ENCODE peak calls at places on chromosomes 2 and 18, in six cellular contexts. One of them, this sample, is unnamed.

GRCh38 chr2:33478968-33479691 is 2.7 kb downstream of the RASGRP3 start:
- DNase-seq in skeletal muscle cell: no peak
- DNase-seq in aorta: no peak
- DNase-seq in choroid plexus epithelial cell: no peak
- DNase-seq in trophoblast cell: no peak
- DNase-seq in tibial nerve: no peak
- DNase-seq in this sample: no peak

GRCh38 chr18:445090-445489 is 55.4 kb downstream of the COLEC12 start:
- DNase-seq in skeletal muscle cell: no peak
- DNase-seq in aorta: no peak
- DNase-seq in choroid plexus epithelial cell: no peak
- DNase-seq in trophoblast cell: peak; percentile 60
- DNase-seq in tibial nerve: no peak
- DNase-seq in this sample: no peak

GRCh38 chr2:226172314-226172713 is 627.3 kb downstream of the IRS1 start:
- DNase-seq in skeletal muscle cell: no peak
- DNase-seq in aorta: no peak
- DNase-seq in choroid plexus epithelial cell: no peak
- DNase-seq in trophoblast cell: no peak
- DNase-seq in tibial nerve: no peak
- DNase-seq in this sample: no peak

GRCh38 chr2:44245068-44245861 is 30.0 kb upstream of the SLC3A1 start:
- DNase-seq in skeletal muscle cell: no peak
- DNase-seq in aorta: no peak
- DNase-seq in choroid plexus epithelial cell: no peak
- DNase-seq in trophoblast cell: peak; percentile 25
- DNase-seq in tibial nerve: no peak
- DNase-seq in this sample: no peak

GRCh38 chr2:39664898-39665591 is 672 bp upstream of the TMEM178A start:
- DNase-seq in skeletal muscle cell: no peak
- DNase-seq in aorta: no peak
- DNase-seq in choroid plexus epithelial cell: no peak
- DNase-seq in trophoblast cell: no peak
- DNase-seq in tibial nerve: no peak
- DNase-seq in this sample: no peak

GRCh38 chr2:28445448-28446258 is 50.2 kb upstream of the PLB1 start:
- DNase-seq in skeletal muscle cell: peak; percentile 92
- DNase-seq in aorta: no peak
- DNase-seq in choroid plexus epithelial cell: peak; percentile 94
- DNase-seq in trophoblast cell: peak; percentile 74
- DNase-seq in tibial nerve: no peak
- DNase-seq in this sample: peak; percentile 94

GRCh38 chr2:212669761-212670160 is 131.2 kb upstream of the ERBB4 start:
- DNase-seq in skeletal muscle cell: no peak
- DNase-seq in aorta: no peak
- DNase-seq in choroid plexus epithelial cell: no peak
- DNase-seq in trophoblast cell: no peak
- DNase-seq in tibial nerve: no peak
- DNase-seq in this sample: no peak

GRCh38 chr2:21261591-21261990 is 137.8 kb downstream of the TDRD15 start:
- DNase-seq in skeletal muscle cell: no peak
- DNase-seq in aorta: no peak
- DNase-seq in choroid plexus epithelial cell: no peak
- DNase-seq in trophoblast cell: no peak
- DNase-seq in tibial nerve: no peak
- DNase-seq in this sample: no peak

GRCh38 chr2:117948585-117948984 is 65.3 kb downstream of the CCDC93 start:
- DNase-seq in skeletal muscle cell: no peak
- DNase-seq in aorta: no peak
- DNase-seq in choroid plexus epithelial cell: no peak
- DNase-seq in trophoblast cell: no peak
- DNase-seq in tibial nerve: no peak
- DNase-seq in this sample: no peak

GRCh38 chr2:208256192-208256782 is 1.4 kb upstream of the IDH1 start:
- DNase-seq in skeletal muscle cell: no peak
- DNase-seq in aorta: no peak
- DNase-seq in choroid plexus epithelial cell: peak; percentile 27
- DNase-seq in trophoblast cell: peak; percentile 25
- DNase-seq in tibial nerve: no peak
- DNase-seq in this sample: no peak

DNA sequence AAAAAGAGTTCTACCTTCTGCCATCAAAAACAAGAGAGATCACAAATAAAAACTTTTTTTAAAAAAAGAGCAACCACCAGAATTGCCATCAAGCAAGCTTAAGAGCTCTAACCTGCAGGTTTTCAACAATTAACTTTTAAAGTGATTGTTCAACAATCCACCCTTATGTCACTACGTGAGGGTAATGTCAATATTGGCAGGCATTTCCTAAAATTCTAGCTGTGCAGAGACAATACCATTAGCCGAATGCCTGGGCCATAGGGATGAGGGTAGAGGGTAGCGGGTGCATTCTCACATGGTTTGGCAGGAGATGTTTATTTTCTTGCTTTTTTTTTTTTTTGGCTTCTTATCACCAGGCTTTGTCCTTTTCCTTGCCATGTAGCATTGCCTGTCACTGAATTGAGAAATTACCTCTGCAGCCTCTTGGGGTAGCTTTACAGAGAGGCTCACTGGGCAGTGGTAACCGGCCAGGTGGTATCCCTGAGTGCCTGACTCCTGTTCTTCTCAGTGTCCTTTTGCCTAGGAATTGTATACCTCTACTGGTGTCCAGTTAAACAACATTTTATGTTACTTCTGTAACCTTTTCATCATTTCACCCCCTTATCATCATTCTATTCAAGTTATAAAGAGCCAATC is 524.1 kb downstream of the BCL11A start:
- DNase-seq in skeletal muscle cell: no peak
- DNase-seq in aorta: no peak
- DNase-seq in choroid plexus epithelial cell: no peak
- DNase-seq in trophoblast cell: peak; percentile 63
- DNase-seq in tibial nerve: no peak
- DNase-seq in this sample: no peak
- H3K4me3 ChIP-seq in skeletal muscle cell: no peak overlapping the region
- H3K4me3 ChIP-seq in aorta: no peak overlapping the region
- H3K4me3 ChIP-seq in choroid plexus epithelial cell: no peak overlapping the region
- H3K4me3 ChIP-seq in trophoblast cell: no peak overlapping the region
- H3K4me3 ChIP-seq in tibial nerve: no peak overlapping the region
- H3K4me3 ChIP-seq in this sample: no peak overlapping the region

DNA sequence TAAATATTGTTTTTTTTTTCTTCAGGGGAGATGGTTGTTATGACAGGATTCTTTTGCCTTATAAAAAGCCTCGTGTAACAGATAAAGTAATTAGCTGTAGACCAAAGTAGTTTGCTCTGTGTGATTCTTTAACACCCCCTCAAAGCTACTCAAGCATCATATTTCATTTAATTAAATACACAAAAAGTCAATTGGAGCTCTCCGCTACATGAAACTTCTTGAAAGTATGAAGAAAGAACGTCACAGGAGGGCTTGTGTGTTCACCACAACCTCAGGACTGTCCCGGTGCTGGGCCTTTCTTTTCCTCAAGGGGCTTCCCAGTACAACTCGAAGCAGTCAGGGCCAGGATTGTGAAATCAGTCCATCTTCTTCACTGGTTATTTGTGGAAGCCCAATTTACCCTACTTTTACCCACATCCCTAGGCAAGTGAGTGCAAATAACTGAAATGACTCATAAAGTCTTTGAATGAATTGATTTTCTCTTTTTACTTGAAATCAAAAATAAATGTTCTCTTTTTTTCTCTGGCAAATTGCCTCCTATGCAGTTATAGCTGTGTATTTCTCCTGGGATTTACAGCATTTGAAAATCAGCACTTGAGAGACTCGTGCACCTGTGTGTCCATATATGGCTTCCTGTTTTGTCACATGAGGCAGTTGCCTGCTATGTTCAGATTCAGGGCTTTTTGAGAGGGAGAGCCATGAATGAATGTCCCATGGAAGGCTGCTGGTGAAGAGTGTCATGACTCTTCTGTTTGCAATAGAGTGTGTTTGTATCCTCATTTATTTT is 48.6 kb downstream of the LINC00305 start:
- DNase-seq in skeletal muscle cell: peak; percentile 6
- DNase-seq in aorta: no peak
- DNase-seq in choroid plexus epithelial cell: peak; percentile 46
- DNase-seq in trophoblast cell: no peak
- DNase-seq in tibial nerve: no peak
- DNase-seq in this sample: no peak
- H3K4me3 ChIP-seq in skeletal muscle cell: no peak overlapping the region
- H3K4me3 ChIP-seq in aorta: no peak overlapping the region
- H3K4me3 ChIP-seq in choroid plexus epithelial cell: no peak overlapping the region
- H3K4me3 ChIP-seq in trophoblast cell: no peak overlapping the region
- H3K4me3 ChIP-seq in tibial nerve: no peak overlapping the region
- H3K4me3 ChIP-seq in this sample: no peak overlapping the region

DNA sequence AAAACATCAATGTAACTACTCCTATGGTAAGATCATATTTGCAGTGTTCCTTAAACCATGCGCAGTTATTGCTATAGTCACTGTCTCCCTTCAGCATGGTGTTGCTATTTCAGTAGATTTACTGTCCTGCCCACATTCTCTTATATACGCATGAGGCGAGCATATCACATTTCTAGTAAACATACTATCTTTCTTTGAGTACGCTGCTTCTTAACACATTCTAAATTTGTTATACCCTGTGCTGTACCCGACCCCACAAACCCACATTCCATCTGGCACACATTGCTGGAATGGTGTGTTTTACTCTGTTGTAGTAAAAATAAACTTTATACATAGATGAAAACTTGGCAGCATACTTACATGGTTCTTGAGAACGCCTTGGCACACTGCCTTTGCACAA is 163.3 kb downstream of the QPCT start:
- DNase-seq in skeletal muscle cell: no peak
- DNase-seq in aorta: no peak
- DNase-seq in choroid plexus epithelial cell: peak; percentile 13
- DNase-seq in trophoblast cell: no peak
- DNase-seq in tibial nerve: no peak
- DNase-seq in this sample: no peak
- H3K4me3 ChIP-seq in skeletal muscle cell: no peak overlapping the region
- H3K4me3 ChIP-seq in aorta: no peak overlapping the region
- H3K4me3 ChIP-seq in choroid plexus epithelial cell: no peak overlapping the region
- H3K4me3 ChIP-seq in trophoblast cell: no peak overlapping the region
- H3K4me3 ChIP-seq in tibial nerve: no peak overlapping the region
- H3K4me3 ChIP-seq in this sample: no peak overlapping the region

DNA sequence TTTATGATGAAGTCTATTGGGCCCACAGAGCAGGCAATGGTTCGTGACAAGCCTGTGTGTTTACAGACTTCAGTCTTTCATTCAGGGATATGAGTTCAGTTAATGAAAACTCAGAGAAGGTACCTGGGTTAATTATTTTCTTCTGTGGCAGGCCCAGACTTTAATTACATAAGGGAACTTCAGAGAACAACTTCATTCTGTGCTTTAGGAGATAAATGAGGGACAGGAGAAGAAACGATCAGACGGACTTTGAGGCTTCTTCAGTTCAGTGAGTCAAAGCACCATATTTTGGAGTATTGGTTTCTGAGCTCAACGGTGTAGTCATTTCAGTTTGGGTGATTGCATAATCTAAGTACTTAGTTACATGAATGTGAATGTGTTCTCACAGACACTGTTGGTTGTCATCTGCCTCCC is 203.0 kb upstream of the KCNJ3 start:
- DNase-seq in skeletal muscle cell: no peak
- DNase-seq in aorta: no peak
- DNase-seq in choroid plexus epithelial cell: no peak
- DNase-seq in trophoblast cell: no peak
- DNase-seq in tibial nerve: no peak
- DNase-seq in this sample: no peak
- H3K4me3 ChIP-seq in skeletal muscle cell: no peak overlapping the region
- H3K4me3 ChIP-seq in aorta: no peak overlapping the region
- H3K4me3 ChIP-seq in choroid plexus epithelial cell: no peak overlapping the region
- H3K4me3 ChIP-seq in trophoblast cell: no peak overlapping the region
- H3K4me3 ChIP-seq in tibial nerve: no peak overlapping the region
- H3K4me3 ChIP-seq in this sample: no peak overlapping the region

GRCh38 chr2:120441351-120441700 is 95.4 kb downstream of the INHBB start:
- DNase-seq in skeletal muscle cell: no peak
- DNase-seq in aorta: no peak
- DNase-seq in choroid plexus epithelial cell: no peak
- DNase-seq in trophoblast cell: no peak
- DNase-seq in tibial nerve: no peak
- DNase-seq in this sample: no peak

GRCh38 chr2:120440521-120441350 is 94.8 kb downstream of the INHBB start:
- DNase-seq in skeletal muscle cell: no peak
- DNase-seq in aorta: no peak
- DNase-seq in choroid plexus epithelial cell: no peak
- DNase-seq in trophoblast cell: no peak
- DNase-seq in tibial nerve: no peak
- DNase-seq in this sample: no peak

GRCh38 chr2:120442923-120443571 is 97.1 kb downstream of the INHBB start:
- DNase-seq in skeletal muscle cell: no peak
- DNase-seq in aorta: peak; percentile 77
- DNase-seq in choroid plexus epithelial cell: no peak
- DNase-seq in trophoblast cell: peak; percentile 92
- DNase-seq in tibial nerve: no peak
- DNase-seq in this sample: no peak

GRCh38 chr2:120442541-120442922 is 96.6 kb downstream of the INHBB start:
- DNase-seq in skeletal muscle cell: no peak
- DNase-seq in aorta: no peak
- DNase-seq in choroid plexus epithelial cell: no peak
- DNase-seq in trophoblast cell: no peak
- DNase-seq in tibial nerve: no peak
- DNase-seq in this sample: no peak

GRCh38 chr2:120441744-120442471 is 96.0 kb downstream of the INHBB start:
- DNase-seq in skeletal muscle cell: no peak
- DNase-seq in aorta: peak; percentile 87
- DNase-seq in choroid plexus epithelial cell: peak; percentile 32
- DNase-seq in trophoblast cell: no peak
- DNase-seq in tibial nerve: peak; percentile 49
- DNase-seq in this sample: peak; percentile 20
- H3K4me3 ChIP-seq in skeletal muscle cell: peak overlapping the region; percentile 28
- H3K4me3 ChIP-seq in aorta: peak overlapping the region; percentile 17
- H3K4me3 ChIP-seq in choroid plexus epithelial cell: peak overlapping the region; percentile 17
- H3K4me3 ChIP-seq in trophoblast cell: no peak overlapping the region
- H3K4me3 ChIP-seq in tibial nerve: peak overlapping the region; percentile 38
- H3K4me3 ChIP-seq in this sample: peak overlapping the region; percentile 17

DNA sequence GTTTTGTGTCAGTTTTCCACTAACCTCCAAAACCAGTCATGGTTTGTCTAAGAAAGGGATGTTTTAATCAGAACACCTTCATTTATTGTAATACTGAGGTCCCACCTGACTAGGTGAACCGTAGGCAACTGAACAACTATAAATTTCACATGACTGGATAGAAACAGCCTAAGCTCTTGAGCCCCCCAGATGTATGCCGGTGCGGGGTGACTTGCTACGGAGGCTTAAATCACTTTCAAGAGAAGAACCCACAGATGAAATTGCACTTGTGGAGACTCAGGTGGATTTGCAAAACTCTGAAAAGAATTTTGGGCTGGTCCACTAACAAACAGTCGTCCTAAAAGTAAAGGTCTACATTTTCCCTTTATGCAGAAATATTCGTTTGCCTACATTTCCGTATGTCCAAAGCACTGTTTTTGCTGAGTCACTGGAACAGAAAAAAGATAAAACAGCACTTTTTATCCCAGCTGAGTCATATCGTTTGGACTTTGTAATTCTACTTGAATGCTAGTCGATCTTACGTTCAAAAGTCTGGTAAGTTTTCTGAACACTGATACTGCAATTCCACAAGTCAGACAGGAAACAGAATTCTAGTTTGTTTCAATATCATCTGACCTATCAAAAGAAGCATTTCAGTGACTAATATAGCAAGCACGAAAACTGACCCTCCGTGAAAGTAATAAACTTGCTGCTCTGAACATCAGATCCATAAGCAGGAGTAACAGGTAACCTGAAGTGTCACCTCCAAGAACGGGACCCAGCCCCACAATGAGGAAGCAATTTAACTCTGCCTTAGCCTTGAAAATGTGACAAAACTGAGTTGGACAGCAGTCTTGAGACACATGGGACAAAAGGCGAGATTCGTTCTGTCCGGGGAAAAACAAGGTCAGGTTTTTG is 18.1 kb downstream of the ZNF516 start:
- DNase-seq in skeletal muscle cell: peak; percentile 84
- DNase-seq in aorta: no peak
- DNase-seq in choroid plexus epithelial cell: peak; percentile 96
- DNase-seq in trophoblast cell: peak; percentile 17
- DNase-seq in tibial nerve: no peak
- DNase-seq in this sample: peak; percentile 92
- H3K4me3 ChIP-seq in skeletal muscle cell: peak overlapping the region; percentile 43
- H3K4me3 ChIP-seq in aorta: peak overlapping the region; percentile 20
- H3K4me3 ChIP-seq in choroid plexus epithelial cell: peak overlapping the region; percentile 52
- H3K4me3 ChIP-seq in trophoblast cell: no peak overlapping the region
- H3K4me3 ChIP-seq in tibial nerve: peak overlapping the region; percentile 35
- H3K4me3 ChIP-seq in this sample: peak overlapping the region; percentile 54

This sample was measured in AG10803.